ENCODE peak calls at places on chromosome 4, in ten cellular contexts. U is upper lobe of right lung; C is brain microvascular endothelial cell; Y is CD8-positive, alpha-beta T cell; S is HL-60; X is thoracic aorta; H is AG04450; F is PC-3; W is K562; R is tibial artery. M is an unnamed sample. For H3K27me3, the result is how much of the 10 kb centered on the place peaks cover.

GRCh38 chr4:472881-473574 is 25.9 kb downstream of the ZNF721 start:
- DNase-seq in S (no peak), F (no peak), W (peak), R (no peak), H (no peak), U (no peak), C (peak), Y (no peak), X (no peak), M (peak)

GRCh38 chr4:123449780-123450179 is 53.2 kb downstream of the SPRY1 start:
- DNase-seq in R (no peak), Y (no peak), F (peak), X (no peak), U (no peak), H (no peak), S (no peak), W (no peak), C (peak), M (peak)

GRCh38 chr4:25928320-25928955 is 14.4 kb downstream of the SMIM20 start:
- DNase-seq in H (no peak), S (no peak), U (no peak), F (no peak), W (no peak), R (no peak), Y (no peak), C (no peak), X (no peak), M (no peak)

GRCh38 chr4:176150283-176150682 is 45.1 kb downstream of the SPATA4 start:
- DNase-seq in Y (no peak), X (no peak), H (no peak), U (no peak), R (no peak), W (peak), F (peak), S (no peak), C (peak), M (peak)

GRCh38 chr4:86846921-86847320 is 2.3 kb downstream of the SLC10A6 start:
- DNase-seq in R (no peak), F (no peak), C (no peak), Y (no peak), S (no peak), U (no peak), X (no peak), W (no peak), H (no peak), M (no peak)

GRCh38 chr4:764405-765169 is 59.0 kb downstream of the PCGF3 start:
- DNase-seq in H (no peak), W (no peak), U (no peak), Y (no peak), C (no peak), F (no peak), S (no peak), X (no peak), R (no peak), M (no peak)

GRCh38 chr4:56424697-56425514 is 10.5 kb downstream of the PPAT start:
- DNase-seq in S (no peak), F (peak), H (no peak), R (no peak), Y (peak), X (no peak), W (peak), C (peak), U (no peak), M (peak)

GRCh38 chr4:54525602-54526001 is 132.2 kb upstream of the KIT start:
- DNase-seq in C (peak), Y (no peak), S (no peak), H (no peak), R (no peak), W (peak), F (peak), U (no peak), X (no peak), M (peak)

GRCh38 chr4:48841045-48841827 is 10.3 kb downstream of the OCIAD1 start:
- DNase-seq in U (no peak), H (no peak), W (no peak), R (no peak), Y (no peak), F (no peak), C (no peak), S (no peak), X (no peak), M (no peak)

GRCh38 chr4:3660086-3660927 is 105.9 kb upstream of the ADRA2C start:
- DNase-seq in R (no peak), F (no peak), W (no peak), S (no peak), X (no peak), U (no peak), Y (no peak), H (no peak), C (no peak), M (no peak)

GRCh38 chr4:42361475-42361874 is 35.8 kb upstream of the SHISA3 start:
- DNase-seq in H (no peak), X (no peak), C (no peak), U (no peak), Y (no peak), R (no peak), W (no peak), F (no peak), S (no peak), M (no peak)

GRCh38 chr4:25670991-25671390 is 15.3 kb downstream of the SLC34A2 start:
- DNase-seq in R (peak), U (peak), X (no peak), Y (no peak), C (no peak), W (no peak), S (no peak), H (no peak), F (no peak), M (no peak)

GRCh38 chr4:8911311-8912088 is 39.9 kb upstream of the HMX1 start:
- DNase-seq in H (no peak), S (no peak), W (no peak), R (peak), F (no peak), U (peak), Y (no peak), C (no peak), X (no peak), M (no peak)

GRCh38 chr4:31045151-31045550 is 325.0 kb downstream of the PCDH7 start:
- DNase-seq in H (no peak), C (no peak), Y (no peak), F (peak), S (no peak), X (no peak), U (no peak), R (no peak), W (no peak), M (no peak)

GRCh38 chr4:22385615-22386014 is 130.3 kb downstream of the ADGRA3 start:
- DNase-seq in R (no peak), F (peak), C (no peak), X (no peak), Y (no peak), H (no peak), W (no peak), U (no peak), S (no peak), M (peak)
- H3K4me3 ChIP-seq in R (no peak), F (peak), C (no peak), X (no peak), Y (no peak), H (no peak), W (no peak), U (no peak), S (no peak), M (no peak)

GRCh38 chr4:121377065-121377464 is 3.8 kb downstream of the QRFPR start:
- DNase-seq in R (no peak), Y (no peak), X (no peak), S (no peak), C (no peak), W (no peak), U (no peak), F (no peak), H (no peak), M (no peak)

GRCh38 chr4:121373841-121374240 is 7.0 kb downstream of the QRFPR start:
- DNase-seq in S (no peak), U (no peak), W (no peak), X (no peak), C (no peak), R (no peak), F (no peak), Y (no peak), H (no peak), M (no peak)

GRCh38 chr4:121375262-121375661 is 5.6 kb downstream of the QRFPR start:
- DNase-seq in H (no peak), S (no peak), C (no peak), Y (no peak), F (peak), W (no peak), R (no peak), U (no peak), X (no peak), M (peak)

GRCh38 chr4:121376541-121376940 is 4.3 kb downstream of the QRFPR start:
- DNase-seq in U (peak), X (no peak), F (no peak), W (no peak), Y (no peak), R (no peak), S (no peak), C (no peak), H (no peak), M (no peak)

GRCh38 chr4:121376097-121376496 is 4.7 kb downstream of the QRFPR start:
- DNase-seq in S (no peak), C (no peak), U (no peak), R (no peak), Y (no peak), F (no peak), X (no peak), W (no peak), H (no peak), M (peak)
- H3K27me3 ChIP-seq in S (under half), C (under half), U (under half), R (under half), Y (under half), F (under half), X (under half), W (under half), H (under half), M (under half)

GRCh38 chr4:184891765-184892164 is 66.0 kb upstream of the ACSL1 start:
- DNase-seq in S (no peak), R (no peak), X (no peak), C (no peak), U (no peak), F (no peak), W (no peak), Y (no peak), H (no peak), M (no peak)

GRCh38 chr4:184889683-184890082 is 63.9 kb upstream of the ACSL1 start:
- DNase-seq in H (no peak), X (no peak), C (no peak), W (no peak), R (no peak), F (no peak), S (no peak), U (no peak), Y (no peak), M (no peak)

GRCh38 chr4:184895012-184895795 is 69.4 kb upstream of the ACSL1 start:
- DNase-seq in Y (no peak), S (peak), U (no peak), R (no peak), C (no peak), W (no peak), F (peak), H (no peak), X (no peak), M (no peak)

GRCh38 chr4:184893836-184894571 is 68.2 kb upstream of the ACSL1 start:
- DNase-seq in Y (no peak), F (peak), H (no peak), S (peak), C (no peak), R (no peak), W (no peak), U (no peak), X (no peak), M (no peak)

DNA sequence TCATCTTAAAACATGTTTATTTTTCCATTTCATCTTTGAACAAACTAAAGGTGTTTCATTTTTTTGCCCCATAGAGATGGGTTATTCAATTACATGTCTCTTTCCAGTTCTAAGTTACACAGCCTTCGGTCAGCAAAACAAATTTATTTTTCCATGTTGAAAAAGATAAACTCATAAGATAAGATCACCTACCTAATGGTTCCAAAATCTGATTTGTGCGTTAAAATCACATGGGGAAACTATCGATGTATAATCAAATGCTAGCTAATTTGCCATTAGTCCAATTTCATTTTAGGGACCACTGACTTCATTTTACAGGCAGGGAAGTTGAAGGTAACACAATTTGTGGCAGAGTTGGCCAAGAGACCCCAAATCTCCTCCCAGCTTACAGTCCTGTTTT is 67.2 kb upstream of the ACSL1 start:
- DNase-seq in F (peak), Y (no peak), H (no peak), R (no peak), X (no peak), S (no peak), W (no peak), C (no peak), U (no peak), M (no peak)
- TF ChIP-seq CTCF in F (no peak), Y (no peak), H (no peak), R (no peak), X (no peak), S (no peak), W (no peak), C (no peak), U (no peak), M (no peak)

GRCh38 chr4:158125325-158125724 is 47.5 kb downstream of the GASK1B start:
- DNase-seq in Y (no peak), H (no peak), S (no peak), X (no peak), R (no peak), W (no peak), U (no peak), C (no peak), F (no peak), M (no peak)

GRCh38 chr4:158122501-158122900 is 50.3 kb downstream of the GASK1B start:
- DNase-seq in U (no peak), W (no peak), H (no peak), R (no peak), Y (no peak), F (no peak), C (no peak), S (no peak), X (no peak), M (peak)

DNA sequence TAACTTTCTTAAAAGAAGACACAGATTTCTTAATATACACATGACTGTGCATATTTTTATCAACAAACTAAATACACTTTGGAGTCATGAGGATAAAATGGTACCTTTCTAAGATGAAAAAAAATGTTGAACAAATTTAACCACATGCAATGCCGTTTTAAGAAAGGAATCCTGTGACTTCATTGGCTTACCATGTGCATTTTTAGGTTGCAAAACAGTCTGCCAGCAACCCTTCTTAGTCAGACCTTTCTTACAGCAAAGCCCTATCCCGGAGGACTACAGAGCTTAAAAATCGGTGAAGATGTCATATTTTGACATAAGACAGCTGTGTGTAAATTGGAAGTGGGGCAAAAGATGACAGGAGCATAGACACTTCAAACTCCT is 51.6 kb downstream of the GASK1B start:
- DNase-seq in R (no peak), S (no peak), Y (no peak), C (peak), U (no peak), H (peak), X (peak), W (no peak), F (no peak), M (peak)
- H3K4me3 ChIP-seq in R (peak), S (no peak), Y (no peak), C (no peak), U (no peak), H (no peak), X (peak), W (no peak), F (no peak), M (no peak)